ENCODE peak calls at places on chromosomes 1 and 21, in five cellular contexts. One of them, this sample, is unnamed.

GRCh38 chr1:225449774-225450173 is 21.9 kb upstream of the LBR start:
- DNase-seq in GDM1: no peak
- DNase-seq in trophoblast cell: no peak
- DNase-seq in caudate nucleus: no peak
- DNase-seq in heart left ventricle: no peak
- DNase-seq in this sample: no peak

GRCh38 chr1:32028746-32029145 is 15.1 kb downstream of the KHDRBS1 start:
- DNase-seq in GDM1: no peak
- DNase-seq in trophoblast cell: no peak
- DNase-seq in caudate nucleus: no peak
- DNase-seq in heart left ventricle: no peak
- DNase-seq in this sample: no peak

GRCh38 chr1:18373882-18374493 is 106.7 kb upstream of the KLHDC7A start:
- DNase-seq in GDM1: no peak
- DNase-seq in trophoblast cell: no peak
- DNase-seq in caudate nucleus: no peak
- DNase-seq in heart left ventricle: no peak
- DNase-seq in this sample: no peak

GRCh38 chr1:10662824-10663667 is 133.4 kb downstream of the CASZ1 start:
- DNase-seq in GDM1: no peak
- DNase-seq in trophoblast cell: no peak
- DNase-seq in caudate nucleus: no peak
- DNase-seq in heart left ventricle: no peak
- DNase-seq in this sample: no peak

GRCh38 chr1:113439272-113439660 is 49.0 kb downstream of the MAGI3 start:
- DNase-seq in GDM1: no peak
- DNase-seq in trophoblast cell: no peak
- DNase-seq in caudate nucleus: no peak
- DNase-seq in heart left ventricle: no peak
- DNase-seq in this sample: no peak

GRCh38 chr1:233336554-233337442 is 9.3 kb downstream of the MAP3K21 start:
- DNase-seq in GDM1: no peak
- DNase-seq in trophoblast cell: no peak
- DNase-seq in caudate nucleus: no peak
- DNase-seq in heart left ventricle: no peak
- DNase-seq in this sample: no peak

GRCh38 chr1:160400284-160400645 is at the start of gene VANGL2:
- DNase-seq in GDM1: no peak
- DNase-seq in trophoblast cell: peak; percentile 66
- DNase-seq in caudate nucleus: no peak
- DNase-seq in heart left ventricle: peak; percentile 76
- DNase-seq in this sample: peak; percentile 82

GRCh38 chr1:183881387-183882084 is 76.6 kb downstream of the RGL1 start:
- DNase-seq in GDM1: no peak
- DNase-seq in trophoblast cell: peak; percentile 64
- DNase-seq in caudate nucleus: no peak
- DNase-seq in heart left ventricle: peak; percentile 76
- DNase-seq in this sample: no peak

GRCh38 chr1:66350001-66350547 is 183.9 kb upstream of the SGIP1 start:
- DNase-seq in GDM1: peak; percentile 69
- DNase-seq in trophoblast cell: peak; percentile 12
- DNase-seq in caudate nucleus: no peak
- DNase-seq in heart left ventricle: peak; percentile 52
- DNase-seq in this sample: no peak

GRCh38 chr1:10106241-10106640 is 73.5 kb downstream of the UBE4B start:
- DNase-seq in GDM1: no peak
- DNase-seq in trophoblast cell: no peak
- DNase-seq in caudate nucleus: no peak
- DNase-seq in heart left ventricle: no peak
- DNase-seq in this sample: no peak

GRCh38 chr1:14912831-14913230 is 240.7 kb upstream of the TMEM51 start:
- DNase-seq in GDM1: no peak
- DNase-seq in trophoblast cell: no peak
- DNase-seq in caudate nucleus: no peak
- DNase-seq in heart left ventricle: no peak
- DNase-seq in this sample: no peak

GRCh38 chr1:235993652-235994051 is 71.2 kb downstream of the NID1 start:
- DNase-seq in GDM1: no peak
- DNase-seq in trophoblast cell: no peak
- DNase-seq in caudate nucleus: no peak
- DNase-seq in heart left ventricle: no peak
- DNase-seq in this sample: no peak

GRCh38 chr1:96587222-96587621 is 134.4 kb upstream of the PTBP2 start:
- DNase-seq in GDM1: no peak
- DNase-seq in trophoblast cell: no peak
- DNase-seq in caudate nucleus: no peak
- DNase-seq in heart left ventricle: no peak
- DNase-seq in this sample: no peak

GRCh38 chr1:157798211-157798610 is 21.3 kb upstream of the FCRL2 start:
- DNase-seq in GDM1: no peak
- DNase-seq in trophoblast cell: no peak
- DNase-seq in caudate nucleus: no peak
- DNase-seq in heart left ventricle: no peak
- DNase-seq in this sample: no peak

GRCh38 chr21:17745086-17745485 is 74.1 kb downstream of the C21orf91 start:
- DNase-seq in GDM1: no peak
- DNase-seq in trophoblast cell: peak; percentile 91
- DNase-seq in caudate nucleus: no peak
- DNase-seq in heart left ventricle: no peak
- DNase-seq in this sample: no peak

GRCh38 chr1:225299624-225300023 is 128.2 kb downstream of the LBR start:
- DNase-seq in GDM1: no peak
- DNase-seq in trophoblast cell: no peak
- DNase-seq in caudate nucleus: no peak
- DNase-seq in heart left ventricle: no peak
- DNase-seq in this sample: no peak

GRCh38 chr1:7760245-7760644 is 10.9 kb upstream of the VAMP3 start:
- DNase-seq in GDM1: no peak
- DNase-seq in trophoblast cell: no peak
- DNase-seq in caudate nucleus: no peak
- DNase-seq in heart left ventricle: no peak
- DNase-seq in this sample: no peak

GRCh38 chr1:164731161-164731747 is 172.3 kb downstream of the PBX1 start:
- DNase-seq in GDM1: no peak
- DNase-seq in trophoblast cell: no peak
- DNase-seq in caudate nucleus: no peak
- DNase-seq in heart left ventricle: no peak
- DNase-seq in this sample: no peak

GRCh38 chr1:149942207-149942606 is 5.5 kb upstream of the MTMR11 start:
- DNase-seq in GDM1: no peak
- DNase-seq in trophoblast cell: peak; percentile 41
- DNase-seq in caudate nucleus: no peak
- DNase-seq in heart left ventricle: no peak
- DNase-seq in this sample: peak; percentile 86

GRCh38 chr1:15283500-15283899 is 36.5 kb downstream of the FHAD1 start:
- DNase-seq in GDM1: no peak
- DNase-seq in trophoblast cell: no peak
- DNase-seq in caudate nucleus: no peak
- DNase-seq in heart left ventricle: peak; percentile 50
- DNase-seq in this sample: no peak

GRCh38 chr1:220243947-220244346 is 28.3 kb downstream of the RAB3GAP2 start:
- DNase-seq in GDM1: no peak
- DNase-seq in trophoblast cell: no peak
- DNase-seq in caudate nucleus: no peak
- DNase-seq in heart left ventricle: no peak
- DNase-seq in this sample: no peak

GRCh38 chr1:97190326-97190725 is 468.7 kb downstream of the PTBP2 start:
- DNase-seq in GDM1: no peak
- DNase-seq in trophoblast cell: no peak
- DNase-seq in caudate nucleus: no peak
- DNase-seq in heart left ventricle: no peak
- DNase-seq in this sample: no peak

GRCh38 chr1:111592389-111593361 is 26.9 kb upstream of the RAP1A start:
- DNase-seq in GDM1: peak; percentile 21
- DNase-seq in trophoblast cell: peak; percentile 95
- DNase-seq in caudate nucleus: no peak
- DNase-seq in heart left ventricle: peak; percentile 94
- DNase-seq in this sample: no peak

GRCh38 chr1:14415396-14415795 is 183.1 kb upstream of the KAZN start:
- DNase-seq in GDM1: no peak
- DNase-seq in trophoblast cell: no peak
- DNase-seq in caudate nucleus: no peak
- DNase-seq in heart left ventricle: no peak
- DNase-seq in this sample: no peak

GRCh38 chr1:31831397-31832378 is 15.9 kb upstream of the SPOCD1 start:
- DNase-seq in GDM1: no peak
- DNase-seq in trophoblast cell: no peak
- DNase-seq in caudate nucleus: no peak
- DNase-seq in heart left ventricle: no peak
- DNase-seq in this sample: no peak

GRCh38 chr1:32426489-32427255 is 32.4 kb upstream of the BSDC1 start:
- DNase-seq in GDM1: no peak
- DNase-seq in trophoblast cell: peak; percentile 14
- DNase-seq in caudate nucleus: no peak
- DNase-seq in heart left ventricle: no peak
- DNase-seq in this sample: peak; percentile 44

GRCh38 chr1:54111624-54112023 is 41.2 kb downstream of the CDCP2 start:
- DNase-seq in GDM1: no peak
- DNase-seq in trophoblast cell: no peak
- DNase-seq in caudate nucleus: no peak
- DNase-seq in heart left ventricle: no peak
- DNase-seq in this sample: no peak

GRCh38 chr1:233375653-233376052 is 48.1 kb downstream of the MAP3K21 start:
- DNase-seq in GDM1: no peak
- DNase-seq in trophoblast cell: no peak
- DNase-seq in caudate nucleus: no peak
- DNase-seq in heart left ventricle: no peak
- DNase-seq in this sample: no peak

GRCh38 chr1:174008261-174008660 is 13.9 kb downstream of the RC3H1 start:
- DNase-seq in GDM1: no peak
- DNase-seq in trophoblast cell: peak; percentile 2
- DNase-seq in caudate nucleus: no peak
- DNase-seq in heart left ventricle: no peak
- DNase-seq in this sample: no peak

GRCh38 chr1:162391790-162392563 is 10.4 kb downstream of the C1orf226 start:
- DNase-seq in GDM1: no peak
- DNase-seq in trophoblast cell: peak; percentile 58
- DNase-seq in caudate nucleus: no peak
- DNase-seq in heart left ventricle: no peak
- DNase-seq in this sample: peak; percentile 46

GRCh38 chr1:232538224-232538942 is 91.5 kb downstream of the SIPA1L2 start:
- DNase-seq in GDM1: no peak
- DNase-seq in trophoblast cell: peak; percentile 84
- DNase-seq in caudate nucleus: no peak
- DNase-seq in heart left ventricle: no peak
- DNase-seq in this sample: no peak

GRCh38 chr1:245118066-245118465 is 36.7 kb upstream of the KIF26B start:
- DNase-seq in GDM1: no peak
- DNase-seq in trophoblast cell: peak; percentile 82
- DNase-seq in caudate nucleus: no peak
- DNase-seq in heart left ventricle: no peak
- DNase-seq in this sample: no peak

This sample was measured in NCI-H2227 treated with DMSO at 0.1 percent for 48 hours.